ENCODE peak calls at places on chromosomes 4 and X, in eight cellular contexts. S, A, P, D, L, B, I and T are unnamed samples.

GRCh38 chr4:120718979-120719566 is 203.5 kb downstream of the PRDM5 start:
- DNase-seq in S (no peak), A (peak), P (peak), D (peak), L (no peak), B (no peak), I (no peak), T (peak)

GRCh38 chrX:13550346-13550745 is 19.1 kb upstream of the EGFL6 start:
- DNase-seq in S (no peak), A (no peak), P (no peak), D (no peak), L (no peak), B (no peak), I (no peak), T (no peak)

GRCh38 chrX:24207826-24208225 is 58.3 kb downstream of the ZFX start:
- DNase-seq in S (no peak), A (no peak), P (no peak), D (peak), L (no peak), B (no peak), I (no peak), T (no peak)

GRCh38 chrX:109709129-109709631 is 23.9 kb downstream of the ACSL4 start:
- DNase-seq in S (no peak), A (peak), P (no peak), D (peak), L (no peak), B (no peak), I (no peak), T (no peak)

GRCh38 chr4:51909236-51909703 is 66.3 kb downstream of the DCUN1D4 start:
- DNase-seq in S (no peak), A (no peak), P (no peak), D (no peak), L (no peak), B (no peak), I (no peak), T (no peak)

GRCh38 chrX:16765618-16766017 is 20.6 kb upstream of the TXLNG start:
- DNase-seq in S (no peak), A (no peak), P (no peak), D (no peak), L (no peak), B (no peak), I (no peak), T (no peak)

GRCh38 chrX:129653985-129654651 is 638 bp downstream of the APLN start:
- DNase-seq in S (no peak), A (peak), P (no peak), D (peak), L (peak), B (no peak), I (peak), T (no peak)

GRCh38 chr4:169315530-169316306 is 45.0 kb upstream of the SH3RF1 start:
- DNase-seq in S (no peak), A (peak), P (no peak), D (peak), L (no peak), B (no peak), I (no peak), T (no peak)

GRCh38 chr4:96407651-96408342 is 567.9 kb downstream of the PDHA2 start:
- DNase-seq in S (no peak), A (no peak), P (peak), D (no peak), L (no peak), B (no peak), I (no peak), T (no peak)

GRCh38 chr4:79514637-79515320 is 106.8 kb upstream of the GK2 start:
- DNase-seq in S (no peak), A (no peak), P (no peak), D (no peak), L (no peak), B (no peak), I (no peak), T (no peak)

GRCh38 chr4:113445286-113445685 is 316.3 kb downstream of the CAMK2D start:
- DNase-seq in S (no peak), A (no peak), P (no peak), D (peak), L (no peak), B (no peak), I (no peak), T (peak)

GRCh38 chr4:158850800-158851644 is 82.2 kb downstream of the FNIP2 start:
- DNase-seq in S (no peak), A (peak), P (no peak), D (peak), L (no peak), B (no peak), I (no peak), T (no peak)

GRCh38 chr4:184287697-184288255 is 70.1 kb upstream of the ENPP6 start:
- DNase-seq in S (no peak), A (peak), P (peak), D (peak), L (no peak), B (no peak), I (no peak), T (no peak)

GRCh38 chrX:129423191-129423590 is 100.1 kb downstream of the SMARCA1 start:
- DNase-seq in S (no peak), A (no peak), P (no peak), D (no peak), L (no peak), B (no peak), I (no peak), T (no peak)

GRCh38 chr4:184588893-184589292 is 60.4 kb downstream of the CASP3 start:
- DNase-seq in S (no peak), A (no peak), P (no peak), D (no peak), L (no peak), B (no peak), I (no peak), T (no peak)

GRCh38 chr4:73836373-73837269 is at the start of gene CXCL6:
- DNase-seq in S (no peak), A (peak), P (no peak), D (peak), L (peak), B (no peak), I (peak), T (no peak)

GRCh38 chrX:152817082-152817744 is 13.3 kb downstream of the CETN2 start:
- DNase-seq in S (no peak), A (peak), P (no peak), D (peak), L (no peak), B (no peak), I (no peak), T (no peak)

GRCh38 chr4:80948995-80949394 is 81.5 kb upstream of the BMP3 start:
- DNase-seq in S (no peak), A (no peak), P (no peak), D (no peak), L (no peak), B (no peak), I (no peak), T (no peak)

GRCh38 chr4:100093091-100093866 is 97.0 kb downstream of the DDIT4L start:
- DNase-seq in S (peak), A (peak), P (peak), D (peak), L (peak), B (peak), I (peak), T (peak)